ENCODE peak calls at places on chromosomes 6 and 20, in five cellular contexts. One of them, this sample, is unnamed.

GRCh38 chr20:41170386-41171105 is 33.2 kb downstream of the PLCG1 start:
- DNase-seq in H9: no peak
- DNase-seq in mesenchymal stem cell: no peak
- DNase-seq in trophoblast cell: no peak
- DNase-seq in mesendoderm: no peak
- DNase-seq in this sample: no peak

GRCh38 chr6:39303425-39304153 is 10.6 kb downstream of the KCNK17 start:
- DNase-seq in H9: no peak
- DNase-seq in trophoblast cell: no peak
- DNase-seq in mesendoderm: no peak
- DNase-seq in mesenchymal stem cell: no peak
- DNase-seq in this sample: no peak

GRCh38 chr6:16630035-16630643 is 131.1 kb downstream of the ATXN1 start:
- DNase-seq in H9: no peak
- DNase-seq in mesenchymal stem cell: no peak
- DNase-seq in trophoblast cell: peak; percentile 46
- DNase-seq in mesendoderm: no peak
- DNase-seq in this sample: no peak

GRCh38 chr6:55543633-55544309 is 35.2 kb downstream of the HMGCLL1 start:
- DNase-seq in H9: peak; percentile 27
- DNase-seq in trophoblast cell: no peak
- DNase-seq in mesenchymal stem cell: no peak
- DNase-seq in mesendoderm: peak; percentile 63
- DNase-seq in this sample: no peak

GRCh38 chr6:10583509-10583908 is 62.4 kb downstream of the GCNT2 start:
- DNase-seq in mesenchymal stem cell: no peak
- DNase-seq in H9: no peak
- DNase-seq in mesendoderm: peak; percentile 79
- DNase-seq in trophoblast cell: no peak
- DNase-seq in this sample: no peak

GRCh38 chr6:35804996-35805736 is at the start of gene LHFPL5:
- DNase-seq in trophoblast cell: peak; percentile 32
- DNase-seq in mesendoderm: peak; percentile 75
- DNase-seq in H9: peak; percentile 83
- DNase-seq in mesenchymal stem cell: peak; percentile 42
- DNase-seq in this sample: peak; percentile 69

GRCh38 chr20:52532674-52533073 is 341.1 kb upstream of the ZFP64 start:
- DNase-seq in mesenchymal stem cell: no peak
- DNase-seq in H9: no peak
- DNase-seq in trophoblast cell: no peak
- DNase-seq in mesendoderm: no peak
- DNase-seq in this sample: no peak

GRCh38 chr20:19977373-19977770 is 39.8 kb upstream of the NAA20 start:
- DNase-seq in mesenchymal stem cell: no peak
- DNase-seq in H9: no peak
- DNase-seq in mesendoderm: no peak
- DNase-seq in trophoblast cell: no peak
- DNase-seq in this sample: no peak

GRCh38 chr6:33746651-33747100 is at the start of gene IP6K3:
- DNase-seq in mesendoderm: no peak
- DNase-seq in mesenchymal stem cell: peak; percentile 55
- DNase-seq in H9: no peak
- DNase-seq in trophoblast cell: no peak
- DNase-seq in this sample: no peak

GRCh38 chr6:139285590-139285989 is 6.2 kb downstream of the TXLNB start:
- DNase-seq in trophoblast cell: no peak
- DNase-seq in mesendoderm: no peak
- DNase-seq in H9: no peak
- DNase-seq in mesenchymal stem cell: no peak
- DNase-seq in this sample: no peak
- H3K27ac ChIP-seq in trophoblast cell: no peak overlapping the region
- H3K27ac ChIP-seq in mesendoderm: no peak overlapping the region
- H3K27ac ChIP-seq in H9: no peak overlapping the region
- H3K27ac ChIP-seq in mesenchymal stem cell: no peak overlapping the region
- H3K27ac ChIP-seq in this sample: no peak overlapping the region

GRCh38 chr6:45423901-45424627 is 46.3 kb upstream of the SUPT3H start:
- DNase-seq in H9: peak; percentile 48
- DNase-seq in mesendoderm: peak; percentile 49
- DNase-seq in trophoblast cell: no peak
- DNase-seq in mesenchymal stem cell: peak; percentile 57
- DNase-seq in this sample: peak; percentile 11
- H2BK120ac ChIP-seq in H9: no peak overlapping the region
- H2BK120ac ChIP-seq in mesendoderm: no peak overlapping the region
- H2BK120ac ChIP-seq in trophoblast cell: no peak overlapping the region
- H2BK120ac ChIP-seq in mesenchymal stem cell: peak overlapping the region; percentile 99
- H2BK120ac ChIP-seq in this sample: no peak overlapping the region

GRCh38 chr20:3240776-3241363 is 1.9 kb upstream of the SLC4A11 start:
- DNase-seq in trophoblast cell: no peak
- DNase-seq in mesenchymal stem cell: no peak
- DNase-seq in H9: no peak
- DNase-seq in mesendoderm: no peak
- DNase-seq in this sample: no peak

GRCh38 chr20:3238616-3239025 is 369 bp downstream of the SLC4A11 start:
- DNase-seq in H9: peak; percentile 60
- DNase-seq in trophoblast cell: no peak
- DNase-seq in mesenchymal stem cell: peak; percentile 38
- DNase-seq in mesendoderm: no peak
- DNase-seq in this sample: peak; percentile 26

GRCh38 chr20:3239867-3240775 is 1.1 kb upstream of the SLC4A11 start:
- DNase-seq in H9: no peak
- DNase-seq in mesendoderm: peak; percentile 59
- DNase-seq in mesenchymal stem cell: peak; percentile 44
- DNase-seq in trophoblast cell: no peak
- DNase-seq in this sample: no peak

GRCh38 chr20:3237958-3238615 is 903 bp downstream of the SLC4A11 start:
- DNase-seq in mesenchymal stem cell: no peak
- DNase-seq in mesendoderm: no peak
- DNase-seq in trophoblast cell: no peak
- DNase-seq in H9: no peak
- DNase-seq in this sample: peak; percentile 32

DNA sequence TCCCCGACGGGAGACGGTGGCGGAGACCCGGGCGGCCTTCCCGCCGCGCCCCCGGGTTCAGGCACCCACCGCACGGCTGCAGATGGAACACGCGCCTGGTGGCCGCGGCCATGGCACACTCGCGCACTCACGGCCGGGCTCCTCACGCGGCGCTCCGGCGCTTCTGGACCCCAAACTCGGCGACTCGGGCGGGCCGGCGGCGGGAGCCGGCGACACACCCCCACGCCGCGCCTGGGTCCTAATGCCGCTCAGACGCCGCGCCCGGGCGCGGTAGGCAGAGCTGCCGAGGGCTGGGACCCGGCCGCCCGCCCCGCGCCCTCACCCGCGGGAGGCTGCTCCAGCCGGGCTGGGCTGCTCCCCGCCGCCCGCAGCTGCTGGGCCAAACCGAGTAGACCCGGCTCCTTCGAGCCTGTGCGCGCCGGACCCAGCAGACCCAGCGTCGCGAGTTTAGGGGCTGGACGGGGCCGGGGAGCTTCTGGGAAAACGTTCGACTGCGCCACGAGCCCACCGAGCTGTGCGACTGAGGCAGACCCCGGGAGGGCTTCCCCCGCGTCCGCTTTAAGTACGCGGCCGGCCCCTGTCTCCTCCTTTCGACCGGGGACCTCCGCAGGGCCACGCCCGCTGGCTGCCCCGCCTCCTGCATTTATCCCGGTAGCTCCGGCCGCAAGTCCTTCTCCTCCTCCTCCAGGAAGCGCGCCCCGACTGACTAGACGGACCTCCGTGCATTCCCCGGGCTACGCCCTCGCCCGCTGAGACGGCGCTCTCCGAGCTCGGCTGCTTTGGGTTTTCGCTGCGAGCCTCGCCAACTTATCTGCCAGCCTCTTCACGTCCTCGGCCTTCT is at the start of gene SLC4A11:
- DNase-seq in mesenchymal stem cell: peak; percentile 64
- DNase-seq in H9: peak; percentile 87
- DNase-seq in trophoblast cell: no peak
- DNase-seq in mesendoderm: peak; percentile 69
- DNase-seq in this sample: peak; percentile 31
- H3K27ac ChIP-seq in mesenchymal stem cell: no peak within 1 kb of the TSS
- H3K27ac ChIP-seq in H9: no peak within 1 kb of the TSS
- H3K27ac ChIP-seq in trophoblast cell: no peak within 1 kb of the TSS
- H3K27ac ChIP-seq in mesendoderm: no peak within 1 kb of the TSS
- H3K27ac ChIP-seq in this sample: no peak within 1 kb of the TSS

GRCh38 chr6:26184492-26184891 is 97.3 kb downstream of the HFE start:
- DNase-seq in mesendoderm: no peak
- DNase-seq in mesenchymal stem cell: no peak
- DNase-seq in H9: no peak
- DNase-seq in trophoblast cell: no peak
- DNase-seq in this sample: no peak

GRCh38 chr6:26185802-26186201 is 98.6 kb downstream of the HFE start:
- DNase-seq in mesendoderm: no peak
- DNase-seq in trophoblast cell: no peak
- DNase-seq in mesenchymal stem cell: no peak
- DNase-seq in H9: no peak
- DNase-seq in this sample: no peak

GRCh38 chr6:26183581-26184408 is 96.6 kb downstream of the HFE start:
- DNase-seq in mesendoderm: peak; percentile 98
- DNase-seq in mesenchymal stem cell: peak; percentile 91
- DNase-seq in H9: peak; percentile 78
- DNase-seq in trophoblast cell: peak; percentile 42
- DNase-seq in this sample: peak; percentile 79

GRCh38 chr6:26185004-26185403 is 97.8 kb downstream of the HFE start:
- DNase-seq in mesenchymal stem cell: no peak
- DNase-seq in H9: no peak
- DNase-seq in trophoblast cell: no peak
- DNase-seq in mesendoderm: no peak
- DNase-seq in this sample: no peak

DNA sequence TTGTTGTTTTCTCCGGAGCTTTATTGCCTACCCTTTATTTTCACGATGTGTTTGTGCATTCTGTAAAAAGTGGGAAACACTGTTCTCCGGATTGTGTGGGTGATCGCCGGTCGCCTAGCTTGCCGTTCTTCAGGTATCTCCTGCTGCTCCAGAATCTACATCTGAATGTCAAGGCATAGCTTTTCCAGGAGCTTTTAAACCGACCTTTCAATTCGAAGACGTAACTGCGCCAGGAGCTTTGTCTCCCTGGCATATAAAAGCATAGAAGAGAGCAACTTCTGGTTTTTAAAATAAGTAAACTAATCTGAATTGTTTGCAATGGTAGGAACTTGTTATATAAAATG is 96.0 kb downstream of the HFE start:
- DNase-seq in mesenchymal stem cell: no peak
- DNase-seq in H9: no peak
- DNase-seq in mesendoderm: no peak
- DNase-seq in trophoblast cell: no peak
- DNase-seq in this sample: no peak
- H2BK120ac ChIP-seq in mesenchymal stem cell: peak overlapping the region; percentile 19
- H2BK120ac ChIP-seq in H9: peak overlapping the region; percentile 71
- H2BK120ac ChIP-seq in mesendoderm: peak overlapping the region; percentile 73
- H2BK120ac ChIP-seq in trophoblast cell: peak overlapping the region; percentile 21
- H2BK120ac ChIP-seq in this sample: no peak overlapping the region

GRCh38 chr20:25191051-25191450 is 4.5 kb upstream of the ENTPD6 start:
- DNase-seq in H9: no peak
- DNase-seq in mesenchymal stem cell: no peak
- DNase-seq in trophoblast cell: no peak
- DNase-seq in mesendoderm: peak; percentile 32
- DNase-seq in this sample: no peak

GRCh38 chr20:25195014-25195961 is at the start of gene ENTPD6:
- DNase-seq in trophoblast cell: peak; percentile 81
- DNase-seq in mesendoderm: peak; percentile 82
- DNase-seq in mesenchymal stem cell: peak; percentile 87
- DNase-seq in H9: peak; percentile 85
- DNase-seq in this sample: peak; percentile 86

GRCh38 chr20:25188218-25188617 is 7.3 kb upstream of the ENTPD6 start:
- DNase-seq in mesendoderm: no peak
- DNase-seq in H9: no peak
- DNase-seq in mesenchymal stem cell: peak; percentile 36
- DNase-seq in trophoblast cell: no peak
- DNase-seq in this sample: no peak

GRCh38 chr20:25194333-25194972 is 1.1 kb upstream of the ENTPD6 start:
- DNase-seq in mesendoderm: no peak
- DNase-seq in mesenchymal stem cell: no peak
- DNase-seq in H9: no peak
- DNase-seq in trophoblast cell: no peak
- DNase-seq in this sample: no peak

GRCh38 chr20:25191689-25192088 is 3.8 kb upstream of the ENTPD6 start:
- DNase-seq in mesenchymal stem cell: no peak
- DNase-seq in trophoblast cell: no peak
- DNase-seq in mesendoderm: no peak
- DNase-seq in H9: no peak
- DNase-seq in this sample: no peak
- H3K27ac ChIP-seq in mesenchymal stem cell: no peak overlapping the region
- H3K27ac ChIP-seq in trophoblast cell: no peak overlapping the region
- H3K27ac ChIP-seq in mesendoderm: no peak overlapping the region
- H3K27ac ChIP-seq in H9: no peak overlapping the region
- H3K27ac ChIP-seq in this sample: no peak overlapping the region

GRCh38 chr20:24461848-24462247 is 7.6 kb upstream of the SYNDIG1 start:
- DNase-seq in trophoblast cell: no peak
- DNase-seq in mesendoderm: no peak
- DNase-seq in H9: no peak
- DNase-seq in mesenchymal stem cell: no peak
- DNase-seq in this sample: no peak

GRCh38 chr20:24468401-24469115 is 871 bp upstream of the SYNDIG1 start:
- DNase-seq in mesendoderm: no peak
- DNase-seq in trophoblast cell: no peak
- DNase-seq in mesenchymal stem cell: no peak
- DNase-seq in H9: no peak
- DNase-seq in this sample: no peak

GRCh38 chr20:24462461-24463010 is 6.9 kb upstream of the SYNDIG1 start:
- DNase-seq in H9: peak; percentile 64
- DNase-seq in trophoblast cell: no peak
- DNase-seq in mesendoderm: no peak
- DNase-seq in mesenchymal stem cell: no peak
- DNase-seq in this sample: peak; percentile 30

GRCh38 chr20:24465730-24466129 is 3.7 kb upstream of the SYNDIG1 start:
- DNase-seq in H9: no peak
- DNase-seq in mesendoderm: no peak
- DNase-seq in mesenchymal stem cell: no peak
- DNase-seq in trophoblast cell: no peak
- DNase-seq in this sample: no peak

GRCh38 chr20:24465168-24465567 is 4.3 kb upstream of the SYNDIG1 start:
- DNase-seq in trophoblast cell: no peak
- DNase-seq in H9: no peak
- DNase-seq in mesenchymal stem cell: no peak
- DNase-seq in mesendoderm: peak; percentile 55
- DNase-seq in this sample: no peak
- H2BK120ac ChIP-seq in trophoblast cell: no peak overlapping the region
- H2BK120ac ChIP-seq in H9: no peak overlapping the region
- H2BK120ac ChIP-seq in mesenchymal stem cell: no peak overlapping the region
- H2BK120ac ChIP-seq in mesendoderm: no peak overlapping the region
- H2BK120ac ChIP-seq in this sample: no peak overlapping the region

GRCh38 chr6:146803601-146804000 is 204.8 kb downstream of the ADGB start:
- DNase-seq in H9: no peak
- DNase-seq in trophoblast cell: peak; percentile 5
- DNase-seq in mesenchymal stem cell: no peak
- DNase-seq in mesendoderm: no peak
- DNase-seq in this sample: no peak

GRCh38 chr6:146805546-146806325 is 207.0 kb downstream of the ADGB start:
- DNase-seq in mesendoderm: no peak
- DNase-seq in H9: no peak
- DNase-seq in trophoblast cell: no peak
- DNase-seq in mesenchymal stem cell: no peak
- DNase-seq in this sample: no peak
- H3K27ac ChIP-seq in mesendoderm: no peak overlapping the region
- H3K27ac ChIP-seq in H9: no peak overlapping the region
- H3K27ac ChIP-seq in trophoblast cell: no peak overlapping the region
- H3K27ac ChIP-seq in mesenchymal stem cell: no peak overlapping the region
- H3K27ac ChIP-seq in this sample: no peak overlapping the region

This sample was measured in neuronal stem cell.